ENCODE peak calls at places on chromosomes 3 and 15, in eight cellular contexts. A, I, Y, R, Z, P, E and U are unnamed samples.

GRCh38 chr3:38001456-38002081 is 11.0 kb downstream of the VILL start:
- DNase-seq in A (no peak), I (no peak), Y (no peak), R (no peak), Z (peak; percentile 18), P (peak; percentile 88), E (peak; percentile 78), U (no peak)

GRCh38 chr3:134802428-134803050 is 7.5 kb downstream of the EPHB1 start:
- DNase-seq in A (no peak), I (no peak), Y (no peak), R (no peak), Z (no peak), P (no peak), E (no peak), U (no peak)

GRCh38 chr15:41827880-41828746 is at the start of gene JMJD7:
- DNase-seq in A (peak; percentile 92), I (no peak), Y (peak; percentile 81), R (peak; percentile 98), Z (peak; percentile 93), P (peak; percentile 99), E (peak; percentile 96), U (peak; percentile 29)

GRCh38 chr15:63122002-63122893 is 587 bp downstream of the LACTB start:
- DNase-seq in A (peak; percentile 84), I (no peak), Y (peak; percentile 75), R (peak; percentile 81), Z (peak; percentile 87), P (peak; percentile 99), E (peak; percentile 95), U (no peak)

GRCh38 chr3:159619341-159619885 is 369.2 kb upstream of the IL12A start:
- DNase-seq in A (peak; percentile 10), I (peak; percentile 57), Y (peak; percentile 36), R (no peak), Z (no peak), P (no peak), E (no peak), U (no peak)

GRCh38 chr15:90845201-90845949 is 23.0 kb upstream of the FURIN start:
- DNase-seq in A (peak; percentile 67), I (peak; percentile 65), Y (peak; percentile 97), R (no peak), Z (no peak), P (no peak), E (no peak), U (peak; percentile 75)

GRCh38 chr3:197878427-197878826 is 71.6 kb upstream of the RPL35A start:
- DNase-seq in A (no peak), I (no peak), Y (no peak), R (no peak), Z (no peak), P (no peak), E (no peak), U (no peak)

GRCh38 chr3:2851835-2852234 is 258.3 kb downstream of the IL5RA start:
- DNase-seq in A (no peak), I (no peak), Y (no peak), R (no peak), Z (no peak), P (no peak), E (no peak), U (no peak)

GRCh38 chr3:123695731-123696640 is 111.1 kb upstream of the HACD2 start:
- DNase-seq in A (peak; percentile 28), I (no peak), Y (no peak), R (no peak), Z (no peak), P (no peak), E (no peak), U (no peak)

GRCh38 chr3:191070762-191071365 is 128.2 kb upstream of the OSTN start:
- DNase-seq in A (peak; percentile 66), I (no peak), Y (peak; percentile 16), R (no peak), Z (no peak), P (no peak), E (no peak), U (no peak)

GRCh38 chr15:71096676-71097075 is 18.6 kb upstream of the THSD4 start:
- DNase-seq in A (no peak), I (no peak), Y (peak; percentile 46), R (no peak), Z (no peak), P (no peak), E (no peak), U (no peak)

GRCh38 chr3:189340680-189341460 is 169.1 kb downstream of the TPRG1 start:
- DNase-seq in A (no peak), I (no peak), Y (no peak), R (no peak), Z (no peak), P (peak; percentile 79), E (no peak), U (no peak)

GRCh38 chr3:37946531-37946889 is 44.1 kb upstream of the VILL start:
- DNase-seq in A (no peak), I (no peak), Y (no peak), R (no peak), Z (no peak), P (peak; percentile 39), E (no peak), U (no peak)

GRCh38 chr15:73190189-73190601 is 137.9 kb downstream of the NEO1 start:
- DNase-seq in A (peak; percentile 74), I (peak; percentile 4), Y (peak; percentile 18), R (no peak), Z (no peak), P (no peak), E (no peak), U (no peak)

GRCh38 chr3:14273886-14274517 is 95.4 kb downstream of the LSM3 start:
- DNase-seq in A (no peak), I (no peak), Y (peak; percentile 35), R (no peak), Z (no peak), P (peak; percentile 67), E (no peak), U (no peak)

GRCh38 chr3:170418422-170419300 is at the start of gene CLDN11:
- DNase-seq in A (peak; percentile 74), I (no peak), Y (peak; percentile 75), R (peak; percentile 88), Z (peak; percentile 58), P (peak; percentile 86), E (peak; percentile 31), U (no peak)
- TF ChIP-seq CTCF in A (peak; percentile 19), I (peak; percentile 2), Y (peak; percentile 17), R (peak; percentile 25), Z (no peak), P (peak; percentile 59), E (no peak), U (no peak)

GRCh38 chr15:99502661-99503060 is 63.1 kb upstream of the MEF2A start:
- DNase-seq in A (no peak), I (no peak), Y (no peak), R (no peak), Z (no peak), P (peak; percentile 31), E (no peak), U (no peak)
- H3K4me3 ChIP-seq in A (no peak overlapping the region), I (no peak overlapping the region), Y (no peak overlapping the region), R (no peak overlapping the region), Z (no peak overlapping the region), P (no peak overlapping the region), E (no peak overlapping the region), U (no peak overlapping the region)

GRCh38 chr3:40455328-40455727 is 1.8 kb upstream of the RPL14 start:
- DNase-seq in A (no peak), I (no peak), Y (no peak), R (no peak), Z (no peak), P (no peak), E (no peak), U (no peak)

GRCh38 chr3:40456279-40456939 is 730 bp upstream of the RPL14 start:
- DNase-seq in A (peak; percentile 9), I (no peak), Y (no peak), R (peak; percentile 38), Z (peak; percentile 23), P (no peak), E (no peak), U (no peak)

GRCh38 chr3:40458473-40458872 is 1.3 kb downstream of the RPL14 start:
- DNase-seq in A (no peak), I (no peak), Y (no peak), R (no peak), Z (no peak), P (no peak), E (no peak), U (no peak)

GRCh38 chr3:40453933-40454332 is 3.2 kb upstream of the RPL14 start:
- DNase-seq in A (no peak), I (no peak), Y (no peak), R (no peak), Z (no peak), P (no peak), E (peak; percentile 23), U (no peak)

DNA sequence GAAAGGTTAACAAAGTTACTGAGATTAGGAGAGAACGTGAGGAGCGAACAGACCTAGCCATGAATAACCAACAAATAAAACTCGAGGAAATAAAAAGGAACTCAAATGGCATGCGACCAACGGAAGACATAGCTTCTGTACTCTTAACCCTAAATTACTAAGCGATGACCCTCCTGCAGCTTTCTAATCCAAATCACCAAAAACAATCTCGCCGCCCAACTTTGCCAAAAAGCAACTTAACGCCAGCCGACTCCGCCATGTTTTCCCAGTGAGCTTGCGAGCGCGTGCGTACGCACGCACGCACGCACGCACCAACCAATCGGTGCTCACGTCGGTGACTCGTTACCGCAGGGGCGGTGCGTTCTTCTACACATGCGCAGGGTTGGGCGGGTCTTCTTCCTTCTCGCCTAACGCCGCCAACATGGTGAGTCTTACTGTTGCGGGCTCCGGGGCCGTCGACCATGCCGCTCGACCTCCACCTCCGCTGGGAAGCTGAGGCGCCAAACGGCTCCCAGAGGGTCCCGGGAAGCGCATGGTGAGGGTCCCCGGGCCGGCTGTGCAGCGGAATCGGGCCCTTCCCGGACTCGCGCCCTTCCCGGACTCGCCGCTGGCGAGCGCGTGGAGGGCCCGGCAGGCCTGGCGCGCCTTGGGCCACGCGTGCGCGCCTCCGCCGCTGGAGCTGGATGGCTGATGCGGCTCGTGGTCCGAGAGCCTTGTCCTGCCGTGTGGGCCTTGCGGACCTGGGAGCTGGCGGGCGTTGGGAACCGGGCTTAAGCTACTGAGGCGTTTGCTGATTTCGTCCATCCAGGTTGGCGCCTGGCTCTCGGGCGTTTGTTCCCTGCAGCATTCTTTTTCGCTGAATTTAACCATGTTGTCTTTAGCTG is at the start of gene RPL14:
- DNase-seq in A (peak; percentile 98), I (peak; percentile 84), Y (peak; percentile 96), R (peak; percentile 96), Z (peak; percentile 96), P (peak; percentile 96), E (peak; percentile 98), U (peak; percentile 89)
- H3K36me3 ChIP-seq in A (peaks cover 30% of the 10 kb centered on the region), I (peaks cover 9% of the 10 kb centered on the region), Y (peaks cover 23% of the 10 kb centered on the region), R (no peaks in the 10 kb centered on the region), Z (no peaks in the 10 kb centered on the region), P (peaks cover 43% of the 10 kb centered on the region), E (peaks cover 5% of the 10 kb centered on the region), U (no peaks in the 10 kb centered on the region)

GRCh38 chr3:160685144-160685766 is 8.3 kb downstream of the ARL14 start:
- DNase-seq in A (no peak), I (no peak), Y (peak; percentile 18), R (no peak), Z (no peak), P (no peak), E (no peak), U (no peak)

GRCh38 chr3:160684368-160684740 is 7.4 kb downstream of the ARL14 start:
- DNase-seq in A (no peak), I (no peak), Y (no peak), R (no peak), Z (no peak), P (no peak), E (no peak), U (no peak)

GRCh38 chr3:160691151-160691550 is 14.2 kb downstream of the ARL14 start:
- DNase-seq in A (no peak), I (no peak), Y (no peak), R (no peak), Z (no peak), P (no peak), E (no peak), U (no peak)

GRCh38 chr3:160691962-160692361 is 15.0 kb downstream of the ARL14 start:
- DNase-seq in A (no peak), I (no peak), Y (no peak), R (no peak), Z (no peak), P (no peak), E (no peak), U (no peak)

GRCh38 chr3:160686955-160687535 is 10.1 kb downstream of the ARL14 start:
- DNase-seq in A (peak; percentile 46), I (no peak), Y (peak; percentile 24), R (no peak), Z (no peak), P (no peak), E (no peak), U (no peak)
- TF ChIP-seq CTCF in A (peak; percentile 44), I (peak; percentile 47), Y (peak; percentile 45), R (no peak), Z (no peak), P (peak; percentile 66), E (peak; percentile 46), U (peak; percentile 26)